ENCODE peak calls at places on chromosomes 6 and 20, in nine cellular contexts. C is breast epithelium; Y is choroid plexus epithelial cell; O is CD4-positive, alpha-beta T cell; L is cardiac muscle cell; N is cardiac fibroblast; T is adrenal gland; S is psoas muscle; V is CD8-positive, alpha-beta T cell. A is an unnamed sample.

GRCh38 chr6:34566830-34567546 is 10.9 kb upstream of the SPDEF start:
- DNase-seq in C (no peak), Y (no peak), O (no peak), L (no peak), N (no peak), T (no peak), S (no peak), V (no peak), A (no peak)

GRCh38 chr6:170057961-170058877 is 232.7 kb downstream of the DLL1 start:
- DNase-seq in C (peak), Y (no peak), O (no peak), L (no peak), N (no peak), T (no peak), S (peak), V (no peak), A (no peak)

GRCh38 chr6:169800668-169801395 is 49.4 kb downstream of the ERMARD start:
- DNase-seq in C (no peak), Y (peak), O (no peak), L (peak), N (peak), T (peak), S (no peak), V (no peak), A (no peak)

GRCh38 chr6:159163901-159164370 is 5.3 kb upstream of the FNDC1 start:
- DNase-seq in C (no peak), Y (peak), O (no peak), L (peak), N (peak), T (no peak), S (no peak), V (no peak), A (no peak)

GRCh38 chr20:48189177-48189576 is 403.9 kb upstream of the SULF2 start:
- DNase-seq in C (no peak), Y (peak), O (no peak), L (peak), N (no peak), T (peak), S (no peak), V (no peak), A (no peak)

GRCh38 chr6:133242761-133243590 is 1.8 kb downstream of the EYA4 start:
- DNase-seq in C (no peak), Y (no peak), O (no peak), L (peak), N (no peak), T (no peak), S (peak), V (no peak), A (no peak)

GRCh38 chr6:36805107-36805797 is 34.0 kb downstream of the CPNE5 start:
- DNase-seq in C (no peak), Y (no peak), O (no peak), L (no peak), N (no peak), T (no peak), S (no peak), V (no peak), A (no peak)

GRCh38 chr6:158938811-158939254 is 61.2 kb downstream of the RSPH3 start:
- DNase-seq in C (no peak), Y (no peak), O (no peak), L (peak), N (peak), T (peak), S (no peak), V (no peak), A (no peak)

GRCh38 chr20:51454250-51454865 is 88.2 kb downstream of the NFATC2 start:
- DNase-seq in C (no peak), Y (no peak), O (no peak), L (no peak), N (no peak), T (no peak), S (no peak), V (no peak), A (no peak)

GRCh38 chr20:51456511-51457280 is 85.8 kb downstream of the NFATC2 start:
- DNase-seq in C (peak), Y (peak), O (no peak), L (peak), N (peak), T (peak), S (peak), V (no peak), A (no peak)

GRCh38 chr20:51460163-51460562 is 82.4 kb downstream of the NFATC2 start:
- DNase-seq in C (no peak), Y (no peak), O (no peak), L (no peak), N (no peak), T (no peak), S (no peak), V (no peak), A (no peak)

GRCh38 chr20:51458751-51459439 is 83.6 kb downstream of the NFATC2 start:
- DNase-seq in C (no peak), Y (no peak), O (no peak), L (no peak), N (no peak), T (no peak), S (no peak), V (no peak), A (no peak)

GRCh38 chr20:51457281-51457932 is 85.1 kb downstream of the NFATC2 start:
- DNase-seq in C (no peak), Y (peak), O (no peak), L (peak), N (peak), T (peak), S (peak), V (no peak), A (peak)
- TF ChIP-seq CTCF in C (no peak), Y (no peak), O (no peak), L (no peak), N (no peak), T (no peak), S (no peak), V (no peak), A (no peak)

DNA sequence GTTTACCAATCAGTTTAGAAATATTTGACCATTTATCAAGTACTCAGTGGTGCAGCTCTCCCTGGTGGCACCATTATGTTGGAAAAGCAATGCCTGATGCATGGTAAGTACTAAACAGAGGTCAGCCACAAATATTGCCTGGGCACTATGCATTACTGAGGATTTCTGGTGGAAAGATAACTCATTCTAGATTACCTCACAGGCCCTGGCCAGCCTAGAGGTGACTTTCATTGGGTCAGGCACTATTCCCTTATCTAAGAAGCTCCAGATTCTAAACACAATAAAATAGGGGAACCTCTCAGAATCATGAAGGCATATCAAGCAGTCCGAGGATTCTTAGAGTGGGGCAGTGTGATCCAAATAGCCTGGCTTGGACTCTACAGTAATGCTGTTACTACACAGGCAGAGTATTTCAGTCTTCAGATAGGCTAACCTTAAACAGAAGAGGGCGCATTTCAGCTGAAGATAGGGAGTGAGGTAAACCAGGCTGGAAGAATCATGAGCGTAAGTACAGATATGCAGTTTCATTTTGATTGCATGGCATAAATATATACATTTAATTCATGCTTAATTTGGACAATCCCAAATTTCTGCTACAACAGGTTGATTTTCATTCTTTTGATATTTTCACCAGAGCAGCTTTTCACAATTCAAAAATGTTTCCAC is 12.1 kb downstream of the LGSN start:
- DNase-seq in C (no peak), Y (peak), O (no peak), L (peak), N (peak), T (peak), S (no peak), V (no peak), A (no peak)
- TF ChIP-seq CTCF in C (no peak), Y (peak), O (no peak), L (peak), N (peak), T (no peak), S (peak), V (no peak), A (no peak)

DNA sequence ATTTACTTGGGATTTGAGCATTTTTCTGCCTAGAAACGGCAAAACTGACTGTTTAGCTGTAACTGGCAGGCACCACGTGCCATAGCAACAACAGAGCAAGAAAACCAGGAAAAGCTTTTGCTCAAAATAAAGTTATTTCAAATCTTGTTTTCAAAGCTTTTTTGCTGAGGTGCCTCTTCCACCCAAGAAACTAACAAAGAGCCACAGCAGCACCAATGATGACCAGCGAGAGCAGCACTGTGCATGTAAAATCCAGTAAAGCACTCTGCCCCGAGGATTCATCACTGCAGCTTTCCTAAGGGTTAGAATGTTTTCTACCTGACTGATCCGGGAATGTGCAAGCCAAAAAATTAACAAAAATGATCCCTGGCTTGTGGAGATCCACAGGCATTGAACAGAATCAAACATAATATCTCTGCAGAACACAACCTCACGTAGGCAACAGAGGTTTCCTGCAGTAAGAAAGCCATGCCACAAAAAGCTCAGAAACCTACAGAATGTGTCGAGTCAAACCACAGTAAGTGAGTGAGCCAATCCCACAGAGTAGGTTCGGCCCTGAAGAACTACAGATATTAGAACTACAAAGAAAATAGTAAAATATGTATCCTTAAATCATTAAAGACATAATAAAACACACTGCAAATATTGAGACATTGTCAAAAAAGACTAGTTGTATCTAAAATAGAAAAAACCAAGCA is 7.4 kb upstream of the ULBP3 start:
- DNase-seq in C (no peak), Y (peak), O (no peak), L (no peak), N (no peak), T (no peak), S (no peak), V (no peak), A (no peak)
- TF ChIP-seq CTCF in C (no peak), Y (peak), O (no peak), L (no peak), N (no peak), T (no peak), S (no peak), V (no peak), A (no peak)

GRCh38 chr20:61896058-61896961 is 169.4 kb downstream of the TAF4 start:
- DNase-seq in C (no peak), Y (peak), O (no peak), L (peak), N (peak), T (peak), S (peak), V (no peak), A (no peak)
- TF ChIP-seq CTCF in C (peak), Y (peak), O (peak), L (peak), N (peak), T (peak), S (peak), V (peak), A (no peak)

GRCh38 chr6:104064876-104065275 is 794.8 kb downstream of the HACE1 start:
- DNase-seq in C (no peak), Y (no peak), O (no peak), L (no peak), N (no peak), T (no peak), S (no peak), V (no peak), A (no peak)
- TF ChIP-seq CTCF in C (no peak), Y (no peak), O (no peak), L (no peak), N (no peak), T (no peak), S (no peak), V (no peak), A (no peak)

DNA sequence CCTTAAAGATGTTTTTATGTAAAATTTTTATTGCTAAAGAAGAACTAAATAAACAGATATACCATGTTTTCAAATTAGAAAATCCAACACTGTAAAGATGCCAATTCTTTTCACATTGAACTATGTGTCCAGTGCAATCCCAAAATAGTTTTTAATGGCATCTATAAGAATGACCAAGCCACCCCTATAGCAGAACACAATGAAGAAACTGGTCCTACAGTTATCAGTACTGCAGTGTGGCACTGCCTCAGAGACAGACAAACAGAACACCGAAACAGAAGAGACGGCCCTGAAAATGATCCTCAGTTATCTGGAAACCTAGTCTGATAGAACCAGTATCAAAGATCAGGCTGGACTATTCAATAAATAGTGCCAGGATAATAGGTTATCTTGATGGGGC is 41.9 kb downstream of the KIF13A start:
- DNase-seq in C (no peak), Y (no peak), O (no peak), L (no peak), N (no peak), T (no peak), S (no peak), V (no peak), A (no peak)
- TF ChIP-seq CTCF in C (no peak), Y (no peak), O (no peak), L (no peak), N (no peak), T (no peak), S (no peak), V (no peak), A (no peak)

A was measured in activated B cell treated with CpG ODN at 0.5 μM for 24 hours.